ENCODE peak calls at places on chromosomes 12 and 14, in eight cellular contexts. One of them, this sample, is unnamed.

GRCh38 chr14:69657961-69658360 is 46.6 kb downstream of the SUSD6 start:
- DNase-seq in IMR-90: peak
- DNase-seq in psoas muscle: no peak
- DNase-seq in nephron progenitor cell: peak
- DNase-seq in posterior cingulate gyrus: no peak
- DNase-seq in CD8-positive, alpha-beta T cell: no peak
- DNase-seq in anterior cingulate cortex: no peak
- DNase-seq in RWPE2: peak
- DNase-seq in this sample: no peak

GRCh38 chr14:52918486-52918885 is 32.4 kb downstream of the FERMT2 start:
- DNase-seq in CD8-positive, alpha-beta T cell: peak
- DNase-seq in IMR-90: peak
- DNase-seq in nephron progenitor cell: no peak
- DNase-seq in posterior cingulate gyrus: no peak
- DNase-seq in RWPE2: no peak
- DNase-seq in anterior cingulate cortex: no peak
- DNase-seq in psoas muscle: no peak
- DNase-seq in this sample: peak

GRCh38 chr14:76786556-76786955 is 25.3 kb downstream of the VASH1 start:
- DNase-seq in psoas muscle: no peak
- DNase-seq in nephron progenitor cell: no peak
- DNase-seq in CD8-positive, alpha-beta T cell: no peak
- DNase-seq in posterior cingulate gyrus: peak
- DNase-seq in RWPE2: no peak
- DNase-seq in IMR-90: no peak
- DNase-seq in anterior cingulate cortex: no peak
- DNase-seq in this sample: no peak

GRCh38 chr12:4690760-4691159 is 29.4 kb upstream of the GALNT8 start:
- DNase-seq in IMR-90: no peak
- DNase-seq in RWPE2: no peak
- DNase-seq in CD8-positive, alpha-beta T cell: no peak
- DNase-seq in posterior cingulate gyrus: no peak
- DNase-seq in anterior cingulate cortex: no peak
- DNase-seq in psoas muscle: no peak
- DNase-seq in nephron progenitor cell: no peak
- DNase-seq in this sample: no peak

GRCh38 chr12:123761841-123762714 is at the start of gene DNAH10:
- DNase-seq in posterior cingulate gyrus: no peak
- DNase-seq in RWPE2: no peak
- DNase-seq in IMR-90: no peak
- DNase-seq in psoas muscle: no peak
- DNase-seq in nephron progenitor cell: peak
- DNase-seq in anterior cingulate cortex: no peak
- DNase-seq in CD8-positive, alpha-beta T cell: peak
- DNase-seq in this sample: no peak

GRCh38 chr14:101862711-101863110 is 101.2 kb downstream of the PPP2R5C start:
- DNase-seq in RWPE2: no peak
- DNase-seq in psoas muscle: no peak
- DNase-seq in IMR-90: no peak
- DNase-seq in anterior cingulate cortex: no peak
- DNase-seq in posterior cingulate gyrus: no peak
- DNase-seq in nephron progenitor cell: no peak
- DNase-seq in CD8-positive, alpha-beta T cell: no peak
- DNase-seq in this sample: no peak

GRCh38 chr14:86852530-86852929 is 1140.5 kb downstream of the GALC start:
- DNase-seq in IMR-90: peak
- DNase-seq in RWPE2: no peak
- DNase-seq in psoas muscle: no peak
- DNase-seq in nephron progenitor cell: no peak
- DNase-seq in posterior cingulate gyrus: no peak
- DNase-seq in anterior cingulate cortex: no peak
- DNase-seq in CD8-positive, alpha-beta T cell: no peak
- DNase-seq in this sample: no peak

GRCh38 chr12:180445-180844 is 33.5 kb downstream of the SLC6A12 start:
- DNase-seq in psoas muscle: no peak
- DNase-seq in CD8-positive, alpha-beta T cell: no peak
- DNase-seq in posterior cingulate gyrus: no peak
- DNase-seq in anterior cingulate cortex: no peak
- DNase-seq in IMR-90: peak
- DNase-seq in nephron progenitor cell: no peak
- DNase-seq in RWPE2: no peak
- DNase-seq in this sample: no peak

GRCh38 chr12:24901975-24902461 is 46.9 kb downstream of the BCAT1 start:
- DNase-seq in CD8-positive, alpha-beta T cell: no peak
- DNase-seq in anterior cingulate cortex: peak
- DNase-seq in psoas muscle: no peak
- DNase-seq in RWPE2: no peak
- DNase-seq in posterior cingulate gyrus: peak
- DNase-seq in IMR-90: no peak
- DNase-seq in nephron progenitor cell: peak
- DNase-seq in this sample: no peak

GRCh38 chr12:113528606-113529005 is 56.9 kb upstream of the LHX5 start:
- DNase-seq in psoas muscle: no peak
- DNase-seq in RWPE2: no peak
- DNase-seq in IMR-90: no peak
- DNase-seq in CD8-positive, alpha-beta T cell: no peak
- DNase-seq in anterior cingulate cortex: no peak
- DNase-seq in nephron progenitor cell: no peak
- DNase-seq in posterior cingulate gyrus: no peak
- DNase-seq in this sample: no peak

GRCh38 chr12:47905313-47905730 is 528 bp upstream of the VDR start:
- DNase-seq in CD8-positive, alpha-beta T cell: peak
- DNase-seq in posterior cingulate gyrus: no peak
- DNase-seq in nephron progenitor cell: peak
- DNase-seq in IMR-90: no peak
- DNase-seq in RWPE2: peak
- DNase-seq in psoas muscle: peak
- DNase-seq in anterior cingulate cortex: no peak
- DNase-seq in this sample: no peak

GRCh38 chr12:26608706-26609105 is 224.3 kb downstream of the ITPR2 start:
- DNase-seq in psoas muscle: no peak
- DNase-seq in RWPE2: no peak
- DNase-seq in anterior cingulate cortex: no peak
- DNase-seq in IMR-90: no peak
- DNase-seq in CD8-positive, alpha-beta T cell: no peak
- DNase-seq in posterior cingulate gyrus: no peak
- DNase-seq in nephron progenitor cell: no peak
- DNase-seq in this sample: no peak

GRCh38 chr12:49201595-49202295 is 12.9 kb upstream of the TUBA1A start:
- DNase-seq in psoas muscle: no peak
- DNase-seq in anterior cingulate cortex: no peak
- DNase-seq in CD8-positive, alpha-beta T cell: no peak
- DNase-seq in nephron progenitor cell: no peak
- DNase-seq in RWPE2: no peak
- DNase-seq in IMR-90: peak
- DNase-seq in posterior cingulate gyrus: no peak
- DNase-seq in this sample: no peak

GRCh38 chr12:56629459-56630179 is 507 bp downstream of the BAZ2A start:
- DNase-seq in IMR-90: no peak
- DNase-seq in RWPE2: no peak
- DNase-seq in anterior cingulate cortex: peak
- DNase-seq in psoas muscle: peak
- DNase-seq in nephron progenitor cell: peak
- DNase-seq in posterior cingulate gyrus: peak
- DNase-seq in CD8-positive, alpha-beta T cell: peak
- DNase-seq in this sample: peak

GRCh38 chr12:19234171-19234704 is 104.7 kb downstream of the PLEKHA5 start:
- DNase-seq in IMR-90: peak
- DNase-seq in psoas muscle: no peak
- DNase-seq in posterior cingulate gyrus: no peak
- DNase-seq in RWPE2: no peak
- DNase-seq in anterior cingulate cortex: no peak
- DNase-seq in CD8-positive, alpha-beta T cell: no peak
- DNase-seq in nephron progenitor cell: no peak
- DNase-seq in this sample: no peak

GRCh38 chr14:106691601-106692291 is 1165.4 kb downstream of the TMEM121 start:
- DNase-seq in psoas muscle: peak
- DNase-seq in nephron progenitor cell: peak
- DNase-seq in IMR-90: no peak
- DNase-seq in posterior cingulate gyrus: no peak
- DNase-seq in CD8-positive, alpha-beta T cell: peak
- DNase-seq in anterior cingulate cortex: no peak
- DNase-seq in RWPE2: no peak
- DNase-seq in this sample: peak

GRCh38 chr14:104503691-104504090 is 75.9 kb upstream of the C14orf180 start:
- DNase-seq in RWPE2: no peak
- DNase-seq in posterior cingulate gyrus: no peak
- DNase-seq in psoas muscle: no peak
- DNase-seq in anterior cingulate cortex: no peak
- DNase-seq in nephron progenitor cell: no peak
- DNase-seq in IMR-90: no peak
- DNase-seq in CD8-positive, alpha-beta T cell: no peak
- DNase-seq in this sample: no peak

This sample was measured in central memory CD4-positive, alpha-beta T cell.